ENCODE peak calls at places on chromosome 13, in four cellular contexts. U is SK-N-MC, K is pancreas, S is posterior cingulate gyrus. G is an unnamed sample.

GRCh38 chr13:49357694-49358093 is 86.2 kb downstream of the CAB39L start:
- DNase-seq in U (no peak), K (no peak), S (no peak), G (no peak)

GRCh38 chr13:48993150-48993549 is 17.4 kb downstream of the FNDC3A start:
- DNase-seq in U (no peak), K (no peak), S (no peak), G (no peak)

GRCh38 chr13:94959616-94960015 is 247.3 kb upstream of the SOX21 start:
- DNase-seq in U (no peak), K (no peak), S (peak; percentile 84), G (no peak)

GRCh38 chr13:44591316-44591715 is 15.2 kb upstream of the TSC22D1 start:
- DNase-seq in U (no peak), K (no peak), S (no peak), G (no peak)

GRCh38 chr13:53189162-53189561 is 160.5 kb downstream of the OLFM4 start:
- DNase-seq in U (no peak), K (no peak), S (no peak), G (no peak)

GRCh38 chr13:113069861-113070805 is 35.5 kb upstream of the F7 start:
- DNase-seq in U (no peak), K (no peak), S (peak; percentile 91), G (no peak)

GRCh38 chr13:54185785-54186184 is 1157.2 kb downstream of the OLFM4 start:
- DNase-seq in U (no peak), K (no peak), S (no peak), G (no peak)

GRCh38 chr13:80048802-80049201 is 292.1 kb downstream of the SPRY2 start:
- DNase-seq in U (peak; percentile 65), K (peak; percentile 44), S (peak; percentile 96), G (peak; percentile 71)

GRCh38 chr13:48891586-48891985 is 84.1 kb upstream of the FNDC3A start:
- DNase-seq in U (no peak), K (no peak), S (no peak), G (no peak)

GRCh38 chr13:24692541-24692940 is 12.3 kb downstream of the ATP12A start:
- DNase-seq in U (no peak), K (no peak), S (no peak), G (no peak)

GRCh38 chr13:32893176-32893575 is 123.0 kb upstream of the KL start:
- DNase-seq in U (no peak), K (no peak), S (no peak), G (no peak)